ENCODE peak calls at places on chromosomes 7 and 10, in eight cellular contexts. I is activated CD4-positive, alpha-beta T cell treated with anti-CD3 and anti-CD28 coated beads, Interleukin-2, amount 10 ng/mL, durations not matched to agents 7 days and 5 days; V is natural killer cell treated with Interleukin-12 subunit alpha and Interleukin-12 subunit beta and Interleukin-15 and Interleukin-18, amount 100 ng/mL, for 72 hours; T is BJ; Q is lung microvascular endothelial cell; L is stimulated activated CD8-positive, alpha-beta memory T cell treated with anti-CD3 and anti-CD28 coated beads, Interleukin-7, amount 100 ng/mL, for 4 hours; W is HFFc6; O is frontal cortex. K is an unnamed sample.

GRCh38 chr10:46255696-46256355 is 31.0 kb upstream of the ANTXRL start:
- DNase-seq in V (no peak), T (no peak), W (peak; percentile 38), L (no peak), Q (peak; percentile 31), I (peak; percentile 64), O (peak; percentile 65), K (no peak)

GRCh38 chr10:18681971-18682403 is 22.8 kb downstream of the ARL5B start:
- DNase-seq in W (no peak), O (no peak), I (no peak), T (no peak), V (no peak), Q (peak; percentile 16), L (no peak), K (no peak)

GRCh38 chr10:104706886-104707285 is 65.8 kb downstream of the SORCS3 start:
- DNase-seq in I (no peak), O (no peak), L (no peak), T (no peak), V (no peak), Q (no peak), W (no peak), K (no peak)

GRCh38 chr10:96645191-96645721 is 58.4 kb upstream of the TM9SF3 start:
- DNase-seq in L (no peak), Q (no peak), T (no peak), V (no peak), I (no peak), W (no peak), O (no peak), K (no peak)

GRCh38 chr7:130748531-130749389 is 14.8 kb upstream of the KLF14 start:
- DNase-seq in T (no peak), W (no peak), V (no peak), O (no peak), L (no peak), Q (no peak), I (no peak), K (no peak)

GRCh38 chr10:119313645-119314044 is 106.3 kb downstream of the GRK5 start:
- DNase-seq in V (peak; percentile 89), L (no peak), W (no peak), I (peak; percentile 62), T (no peak), Q (no peak), O (no peak), K (no peak)

GRCh38 chr10:50605280-50606270 is 18.2 kb downstream of the SGMS1 start:
- DNase-seq in L (no peak), W (peak; percentile 95), T (peak; percentile 82), I (no peak), V (no peak), Q (peak; percentile 80), O (no peak), K (peak; percentile 84)

GRCh38 chr7:128422856-128423255 is 13.1 kb upstream of the IMPDH1 start:
- DNase-seq in V (no peak), L (no peak), W (no peak), T (no peak), O (no peak), Q (no peak), I (no peak), K (no peak)

GRCh38 chr7:139452948-139453672 is 30.4 kb downstream of the KLRG2 start:
- DNase-seq in V (no peak), I (no peak), O (no peak), L (no peak), Q (peak; percentile 64), W (peak; percentile 57), T (no peak), K (no peak)

GRCh38 chr10:23643396-23643795 is 204.5 kb downstream of the OTUD1 start:
- DNase-seq in I (no peak), L (no peak), T (no peak), O (no peak), Q (no peak), W (no peak), V (no peak), K (no peak)

GRCh38 chr7:151125835-151126481 is 39.7 kb downstream of the AGAP3 start:
- DNase-seq in V (no peak), W (no peak), Q (no peak), T (no peak), O (no peak), L (no peak), I (no peak), K (no peak)

GRCh38 chr10:109886037-109886787 is 37.1 kb downstream of the XPNPEP1 start:
- DNase-seq in Q (no peak), T (no peak), I (no peak), O (no peak), W (no peak), L (no peak), V (no peak), K (no peak)

GRCh38 chr7:32298403-32299132 is 191.6 kb downstream of the LSM5 start:
- DNase-seq in L (no peak), V (no peak), I (no peak), T (no peak), O (peak; percentile 34), W (no peak), Q (no peak), K (no peak)

GRCh38 chr10:85319150-85319549 is 990.8 kb downstream of the CCSER2 start:
- DNase-seq in Q (no peak), T (no peak), I (no peak), W (no peak), O (peak; percentile 10), V (no peak), L (no peak), K (no peak)

GRCh38 chr7:120856621-120857352 is 1.2 kb downstream of the TSPAN12 start:
- DNase-seq in T (no peak), I (peak; percentile 6), V (no peak), L (no peak), O (peak; percentile 20), W (peak; percentile 1), Q (peak; percentile 34), K (no peak)

GRCh38 chr10:121041906-121042305 is 190.7 kb downstream of the WDR11 start:
- DNase-seq in O (no peak), I (no peak), V (no peak), Q (no peak), T (no peak), W (no peak), L (no peak), K (no peak)

GRCh38 chr7:151572136-151572535 is 52.4 kb upstream of the RHEB start:
- DNase-seq in L (no peak), I (no peak), O (no peak), T (no peak), W (no peak), V (no peak), Q (no peak), K (no peak)

GRCh38 chr10:124999433-125000365 is 57.8 kb downstream of the ZRANB1 start:
- DNase-seq in V (no peak), T (no peak), W (peak; percentile 42), Q (peak; percentile 80), L (no peak), I (no peak), O (no peak), K (peak; percentile 90)

GRCh38 chr7:18993933-18994668 is 123.3 kb downstream of the TWIST1 start:
- DNase-seq in Q (peak; percentile 7), O (no peak), L (no peak), V (no peak), I (no peak), W (peak; percentile 35), T (no peak), K (no peak)

GRCh38 chr10:107576746-107577145 is 412.2 kb upstream of the SORCS1 start:
- DNase-seq in I (no peak), L (no peak), Q (no peak), T (no peak), O (no peak), W (no peak), V (no peak), K (no peak)

GRCh38 chr7:159128767-159129166 is 15.9 kb downstream of the VIPR2 start:
- DNase-seq in O (no peak), I (no peak), Q (no peak), L (no peak), T (no peak), V (no peak), W (no peak), K (no peak)

GRCh38 chr10:91996266-91996665 is 72.7 kb downstream of the BTAF1 start:
- DNase-seq in I (no peak), L (no peak), W (no peak), Q (no peak), T (no peak), O (no peak), V (no peak), K (no peak)

GRCh38 chr10:24333736-24334135 is 124.8 kb downstream of the KIAA1217 start:
- DNase-seq in W (peak; percentile 17), Q (no peak), V (no peak), I (no peak), L (no peak), T (peak; percentile 41), O (no peak), K (no peak)

GRCh38 chr7:11416641-11417040 is 415.4 kb downstream of the THSD7A start:
- DNase-seq in L (no peak), I (no peak), V (no peak), T (no peak), O (no peak), Q (no peak), W (no peak), K (no peak)

GRCh38 chr7:129245533-129245932 is 20.7 kb downstream of the AHCYL2 start:
- DNase-seq in W (no peak), Q (no peak), V (no peak), I (no peak), L (no peak), O (no peak), T (no peak), K (no peak)

GRCh38 chr10:104353325-104354048 is at the start of gene CFAP58:
- DNase-seq in T (no peak), W (peak; percentile 74), I (peak; percentile 92), L (peak; percentile 84), Q (peak; percentile 84), O (peak; percentile 75), V (peak; percentile 92), K (no peak)

GRCh38 chr7:27166475-27167169 is 1.3 kb upstream of the HOXA9 start:
- DNase-seq in I (no peak), V (no peak), T (no peak), L (no peak), O (no peak), Q (no peak), W (no peak), K (peak; percentile 11)

GRCh38 chr10:23530079-23530478 is 91.2 kb downstream of the OTUD1 start:
- DNase-seq in V (no peak), Q (peak; percentile 8), I (no peak), O (no peak), L (no peak), T (no peak), W (no peak), K (no peak)

GRCh38 chr7:85595639-85596268 is 408.9 kb upstream of the SEMA3D start:
- DNase-seq in T (peak; percentile 19), Q (no peak), I (no peak), L (no peak), O (no peak), W (peak; percentile 20), V (no peak), K (peak; percentile 7)

GRCh38 chr7:131769241-131769640 is 212.8 kb upstream of the PODXL start:
- DNase-seq in I (no peak), Q (no peak), L (no peak), T (no peak), W (peak; percentile 25), O (no peak), V (no peak), K (peak; percentile 10)

GRCh38 chr10:89301231-89301630 is 615 bp upstream of the IFIT2 start:
- DNase-seq in V (no peak), Q (peak; percentile 59), T (no peak), W (peak; percentile 18), L (no peak), I (no peak), O (peak; percentile 19), K (no peak)

GRCh38 chr7:14720792-14721191 is 181.8 kb downstream of the DGKB start:
- DNase-seq in L (no peak), V (no peak), I (no peak), T (no peak), O (no peak), W (no peak), Q (no peak), K (peak; percentile 36)

GRCh38 chr7:129530881-129531391 is 28.6 kb downstream of the SMKR1 start:
- DNase-seq in W (peak; percentile 81), T (no peak), Q (peak; percentile 88), O (no peak), V (no peak), I (no peak), L (peak; percentile 16), K (peak; percentile 62)

GRCh38 chr10:87952612-87953011 is 89.2 kb downstream of the PTEN start:
- DNase-seq in O (no peak), V (no peak), L (no peak), I (no peak), Q (no peak), W (no peak), T (no peak), K (no peak)